ENCODE peak calls at places on chromosomes 13 and 19, in eight cellular contexts. J is lower leg skin; V is cerebellum; Y is amniotic epithelial cell; H is CD8-positive, alpha-beta T cell; A is activated naive CD4-positive, alpha-beta T cell; D is heart right ventricle; S is HCEC 1CT. Q is an unnamed sample.

GRCh38 chr19:33271246-33272021 is 30.9 kb downstream of the CEBPA start:
- DNase-seq in V (no peak), S (no peak), J (no peak), D (no peak), Y (no peak), H (no peak), A (no peak), Q (peak)

GRCh38 chr13:112983428-112984196 is 14.6 kb downstream of the MCF2L start:
- DNase-seq in J (no peak), Y (no peak), D (peak), A (no peak), V (peak), S (no peak), H (no peak), Q (no peak)

GRCh38 chr19:2841858-2842574 is 741 bp downstream of the ZNF555 start:
- DNase-seq in J (no peak), V (no peak), Y (no peak), H (no peak), D (no peak), S (no peak), A (no peak), Q (no peak)

GRCh38 chr19:18832331-18833140 is 777 bp downstream of the UPF1 start:
- DNase-seq in A (no peak), S (peak), D (no peak), V (peak), H (no peak), Y (peak), J (no peak), Q (peak)

GRCh38 chr13:59373341-59373740 is 790.4 kb downstream of the DIAPH3 start:
- DNase-seq in J (no peak), D (peak), A (no peak), H (no peak), Y (no peak), V (no peak), S (no peak), Q (peak)

GRCh38 chr13:80235559-80236296 is 105.2 kb downstream of the SPRY2 start:
- DNase-seq in V (peak), S (no peak), Y (peak), D (peak), A (no peak), H (no peak), J (no peak), Q (no peak)

GRCh38 chr13:44760434-44760833 is 184.3 kb upstream of the TSC22D1 start:
- DNase-seq in Y (no peak), S (no peak), V (no peak), D (no peak), J (no peak), A (no peak), H (no peak), Q (no peak)

GRCh38 chr13:62706035-62706434 is 1290.4 kb upstream of the PCDH20 start:
- DNase-seq in A (no peak), S (no peak), Y (no peak), V (no peak), J (no peak), D (no peak), H (no peak), Q (no peak)

GRCh38 chr19:8151499-8152035 is 2.2 kb upstream of the FBN3 start:
- DNase-seq in S (no peak), D (no peak), H (no peak), A (no peak), J (no peak), Y (no peak), V (no peak), Q (no peak)

GRCh38 chr13:30477346-30478235 is 11.9 kb upstream of the HMGB1 start:
- DNase-seq in D (no peak), H (no peak), V (no peak), A (no peak), S (no peak), J (no peak), Y (no peak), Q (no peak)

GRCh38 chr19:50803633-50804419 is 13.6 kb downstream of the ACP4 start:
- DNase-seq in V (no peak), H (no peak), D (no peak), J (no peak), A (no peak), S (no peak), Y (peak), Q (no peak)

GRCh38 chr19:50647879-50648615 is 1.2 kb upstream of the C19orf81 start:
- DNase-seq in D (no peak), J (no peak), A (no peak), V (no peak), Y (no peak), H (no peak), S (no peak), Q (no peak)

GRCh38 chr19:2604747-2605329 is 97.7 kb downstream of the GNG7 start:
- DNase-seq in S (no peak), J (no peak), D (no peak), H (no peak), V (no peak), Y (no peak), A (no peak), Q (no peak)